ENCODE peak calls at places on chromosomes 5 and 9, in five cellular contexts. One of them, this sample, is unnamed.

GRCh38 chr5:170357853-170358497 is 31.2 kb downstream of the KCNMB1 start:
- DNase-seq in A549: no peak
- DNase-seq in heart left ventricle: peak
- DNase-seq in NB4: peak
- DNase-seq in adrenal gland: peak
- DNase-seq in this sample: peak

GRCh38 chr5:15703901-15704300 is 203.9 kb downstream of the FBXL7 start:
- DNase-seq in A549: no peak
- DNase-seq in heart left ventricle: no peak
- DNase-seq in NB4: no peak
- DNase-seq in adrenal gland: no peak
- DNase-seq in this sample: no peak

GRCh38 chr9:38068616-38068865 is 486 bp downstream of the SHB start:
- DNase-seq in A549: no peak
- DNase-seq in heart left ventricle: no peak
- DNase-seq in NB4: peak
- DNase-seq in adrenal gland: peak
- DNase-seq in this sample: no peak

GRCh38 chr9:87492642-87493041 is 5.0 kb upstream of the DAPK1 start:
- DNase-seq in A549: no peak
- DNase-seq in heart left ventricle: no peak
- DNase-seq in NB4: no peak
- DNase-seq in adrenal gland: no peak
- DNase-seq in this sample: no peak

GRCh38 chr5:103031607-103032006 is 88.3 kb downstream of the GIN1 start:
- DNase-seq in A549: peak
- DNase-seq in heart left ventricle: no peak
- DNase-seq in NB4: no peak
- DNase-seq in adrenal gland: no peak
- DNase-seq in this sample: no peak

GRCh38 chr5:27316283-27316675 is 277.9 kb upstream of the CDH9 start:
- DNase-seq in A549: no peak
- DNase-seq in heart left ventricle: no peak
- DNase-seq in NB4: no peak
- DNase-seq in adrenal gland: no peak
- DNase-seq in this sample: no peak

GRCh38 chr5:33905381-33905780 is 13.6 kb upstream of the ADAMTS12 start:
- DNase-seq in A549: no peak
- DNase-seq in heart left ventricle: no peak
- DNase-seq in NB4: no peak
- DNase-seq in adrenal gland: no peak
- DNase-seq in this sample: no peak

GRCh38 chr5:84693256-84693655 is 308.6 kb upstream of the EDIL3 start:
- DNase-seq in A549: no peak
- DNase-seq in heart left ventricle: no peak
- DNase-seq in NB4: no peak
- DNase-seq in adrenal gland: no peak
- DNase-seq in this sample: no peak

GRCh38 chr9:128163027-128163515 is 3.0 kb downstream of the BBLN start:
- DNase-seq in A549: no peak
- DNase-seq in heart left ventricle: no peak
- DNase-seq in NB4: no peak
- DNase-seq in adrenal gland: peak
- DNase-seq in this sample: no peak

GRCh38 chr9:35529156-35529823 is 39.4 kb downstream of the RUSC2 start:
- DNase-seq in A549: no peak
- DNase-seq in heart left ventricle: no peak
- DNase-seq in NB4: no peak
- DNase-seq in adrenal gland: no peak
- DNase-seq in this sample: no peak

GRCh38 chr5:60929024-60929423 is 15.8 kb downstream of the ERCC8 start:
- DNase-seq in A549: no peak
- DNase-seq in heart left ventricle: no peak
- DNase-seq in NB4: no peak
- DNase-seq in adrenal gland: no peak
- DNase-seq in this sample: no peak

GRCh38 chr5:89686081-89686765 is 723.3 kb downstream of the CETN3 start:
- DNase-seq in A549: no peak
- DNase-seq in heart left ventricle: no peak
- DNase-seq in NB4: no peak
- DNase-seq in adrenal gland: no peak
- DNase-seq in this sample: no peak

GRCh38 chr9:124852829-124853531 is at the start of gene WDR38:
- DNase-seq in A549: peak
- DNase-seq in heart left ventricle: peak
- DNase-seq in NB4: peak
- DNase-seq in adrenal gland: peak
- DNase-seq in this sample: peak

GRCh38 chr5:9546973-9547947 is 1.4 kb upstream of the SEMA5A start:
- DNase-seq in A549: no peak
- DNase-seq in heart left ventricle: peak
- DNase-seq in NB4: no peak
- DNase-seq in adrenal gland: peak
- DNase-seq in this sample: no peak

GRCh38 chr9:121865884-121866283 is 214.4 kb downstream of the DAB2IP start:
- DNase-seq in A549: no peak
- DNase-seq in heart left ventricle: no peak
- DNase-seq in NB4: no peak
- DNase-seq in adrenal gland: no peak
- DNase-seq in this sample: no peak

GRCh38 chr9:123943671-123944070 is 13.7 kb upstream of the DENND1A start:
- DNase-seq in A549: no peak
- DNase-seq in heart left ventricle: no peak
- DNase-seq in NB4: no peak
- DNase-seq in adrenal gland: no peak
- DNase-seq in this sample: no peak

GRCh38 chr9:126546036-126546435 is 67.7 kb upstream of the LMX1B start:
- DNase-seq in A549: no peak
- DNase-seq in heart left ventricle: no peak
- DNase-seq in NB4: no peak
- DNase-seq in adrenal gland: no peak
- DNase-seq in this sample: no peak

GRCh38 chr5:55600086-55600485 is 65.3 kb upstream of the PLPP1 start:
- DNase-seq in A549: no peak
- DNase-seq in heart left ventricle: no peak
- DNase-seq in NB4: no peak
- DNase-seq in adrenal gland: no peak
- DNase-seq in this sample: no peak

GRCh38 chr9:134724231-134724911 is 82.8 kb downstream of the COL5A1 start:
- DNase-seq in A549: no peak
- DNase-seq in heart left ventricle: peak
- DNase-seq in NB4: no peak
- DNase-seq in adrenal gland: no peak
- DNase-seq in this sample: no peak

GRCh38 chr5:147901555-147901954 is 4.8 kb downstream of the C5orf46 start:
- DNase-seq in A549: no peak
- DNase-seq in heart left ventricle: no peak
- DNase-seq in NB4: no peak
- DNase-seq in adrenal gland: no peak
- DNase-seq in this sample: no peak

GRCh38 chr5:176536132-176536901 is 885 bp downstream of the RNF44 start:
- DNase-seq in A549: peak
- DNase-seq in heart left ventricle: peak
- DNase-seq in NB4: peak
- DNase-seq in adrenal gland: peak
- DNase-seq in this sample: peak

GRCh38 chr5:41600738-41601137 is 90.3 kb upstream of the PLCXD3 start:
- DNase-seq in A549: no peak
- DNase-seq in heart left ventricle: no peak
- DNase-seq in NB4: no peak
- DNase-seq in adrenal gland: no peak
- DNase-seq in this sample: no peak

DNA sequence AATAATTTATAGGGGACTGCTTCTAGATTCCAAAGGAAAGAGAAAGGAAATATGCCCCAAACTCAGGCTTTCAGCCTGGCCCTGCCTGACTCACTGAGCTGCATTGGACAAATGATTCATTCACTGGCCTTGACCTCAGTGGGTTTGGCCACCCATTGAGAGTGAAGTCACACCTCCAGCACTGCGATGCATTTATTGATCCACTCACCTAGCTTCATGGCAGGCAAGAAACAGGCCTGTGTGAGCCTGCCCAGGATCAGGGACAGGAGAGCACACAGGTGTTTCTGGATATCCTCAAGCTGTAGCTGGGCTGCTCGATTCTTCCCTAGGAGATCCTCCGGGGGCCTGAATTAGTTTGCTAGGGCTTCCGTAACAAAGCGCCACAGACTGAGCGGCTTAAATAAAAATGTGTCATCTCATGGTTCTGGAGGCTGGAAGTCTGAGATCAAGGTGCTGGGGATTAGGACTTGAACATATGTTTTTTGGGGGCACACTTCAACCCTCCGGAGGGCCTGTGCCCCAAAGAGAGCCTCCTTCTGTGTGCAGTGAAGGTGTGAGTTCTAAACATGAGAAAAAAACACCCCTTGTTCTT is 7.3 kb upstream of the DUSP1 start:
- DNase-seq in A549: no peak
- DNase-seq in heart left ventricle: no peak
- DNase-seq in NB4: no peak
- DNase-seq in adrenal gland: peak
- DNase-seq in this sample: peak
- TF ChIP-seq POLR2A in A549: no peak
- TF ChIP-seq POLR2A in heart left ventricle: no peak
- TF ChIP-seq POLR2A in NB4: no peak
- TF ChIP-seq POLR2A in adrenal gland: no peak
- TF ChIP-seq POLR2A in this sample: no peak

GRCh38 chr9:133140174-133140505 is 19.1 kb upstream of the RALGDS start:
- DNase-seq in A549: no peak
- DNase-seq in heart left ventricle: no peak
- DNase-seq in NB4: no peak
- DNase-seq in adrenal gland: no peak
- DNase-seq in this sample: no peak

GRCh38 chr9:133142657-133143592 is 20.8 kb downstream of the GBGT1 start:
- DNase-seq in A549: no peak
- DNase-seq in heart left ventricle: no peak
- DNase-seq in NB4: no peak
- DNase-seq in adrenal gland: peak
- DNase-seq in this sample: no peak

GRCh38 chr9:133140606-133141005 is 19.6 kb upstream of the RALGDS start:
- DNase-seq in A549: no peak
- DNase-seq in heart left ventricle: no peak
- DNase-seq in NB4: no peak
- DNase-seq in adrenal gland: no peak
- DNase-seq in this sample: no peak

GRCh38 chr9:133143639-133144141 is 20.0 kb downstream of the GBGT1 start:
- DNase-seq in A549: no peak
- DNase-seq in heart left ventricle: no peak
- DNase-seq in NB4: no peak
- DNase-seq in adrenal gland: no peak
- DNase-seq in this sample: no peak

GRCh38 chr9:133141833-133142594 is 21.0 kb upstream of the RALGDS start:
- DNase-seq in A549: no peak
- DNase-seq in heart left ventricle: no peak
- DNase-seq in NB4: no peak
- DNase-seq in adrenal gland: peak
- DNase-seq in this sample: no peak
- TF ChIP-seq POLR2A in A549: no peak
- TF ChIP-seq POLR2A in heart left ventricle: no peak
- TF ChIP-seq POLR2A in NB4: no peak
- TF ChIP-seq POLR2A in adrenal gland: no peak
- TF ChIP-seq POLR2A in this sample: no peak

GRCh38 chr5:150156033-150156381 is 362 bp upstream of the PDGFRB start:
- DNase-seq in A549: no peak
- DNase-seq in heart left ventricle: no peak
- DNase-seq in NB4: no peak
- DNase-seq in adrenal gland: no peak
- DNase-seq in this sample: no peak

GRCh38 chr5:150158170-150158949 is 2.7 kb upstream of the PDGFRB start:
- DNase-seq in A549: no peak
- DNase-seq in heart left ventricle: peak
- DNase-seq in NB4: peak
- DNase-seq in adrenal gland: no peak
- DNase-seq in this sample: no peak

GRCh38 chr5:150154618-150155134 is 969 bp downstream of the PDGFRB start:
- DNase-seq in A549: no peak
- DNase-seq in heart left ventricle: no peak
- DNase-seq in NB4: no peak
- DNase-seq in adrenal gland: no peak
- DNase-seq in this sample: no peak

GRCh38 chr5:150155258-150156032 is at the start of gene PDGFRB:
- DNase-seq in A549: no peak
- DNase-seq in heart left ventricle: peak
- DNase-seq in NB4: no peak
- DNase-seq in adrenal gland: peak
- DNase-seq in this sample: peak

GRCh38 chr5:150156540-150156939 is 895 bp upstream of the PDGFRB start:
- DNase-seq in A549: no peak
- DNase-seq in heart left ventricle: no peak
- DNase-seq in NB4: no peak
- DNase-seq in adrenal gland: no peak
- DNase-seq in this sample: no peak
- TF ChIP-seq POLR2A in A549: no peak
- TF ChIP-seq POLR2A in heart left ventricle: no peak
- TF ChIP-seq POLR2A in NB4: no peak
- TF ChIP-seq POLR2A in adrenal gland: no peak
- TF ChIP-seq POLR2A in this sample: no peak

GRCh38 chr9:137307255-137308101 is 5.4 kb upstream of the NRARP start:
- DNase-seq in A549: no peak
- DNase-seq in heart left ventricle: no peak
- DNase-seq in NB4: peak
- DNase-seq in adrenal gland: peak
- DNase-seq in this sample: no peak
- TF ChIP-seq POLR2A in A549: no peak
- TF ChIP-seq POLR2A in heart left ventricle: no peak
- TF ChIP-seq POLR2A in NB4: no peak
- TF ChIP-seq POLR2A in adrenal gland: no peak
- TF ChIP-seq POLR2A in this sample: no peak

DNA sequence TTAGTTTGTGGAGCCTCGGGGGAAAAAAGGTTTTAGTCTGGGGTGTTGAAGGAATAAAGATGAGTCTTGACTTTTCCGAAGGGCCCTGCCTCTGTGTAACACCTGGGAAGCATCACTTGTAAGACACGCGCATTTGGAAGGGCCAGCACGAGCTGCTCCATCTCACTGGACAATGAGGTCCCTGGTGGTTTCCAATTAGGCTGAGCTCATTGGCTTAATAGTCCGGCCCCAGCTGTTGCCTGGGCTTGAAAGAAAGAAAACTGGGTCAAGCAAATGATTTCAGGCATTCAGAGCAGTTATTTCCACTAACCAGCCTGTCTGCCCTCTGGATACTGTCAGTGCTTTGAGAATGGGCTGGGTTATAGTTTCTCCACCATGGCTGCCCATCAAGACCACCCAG is 64.5 kb downstream of the NSUN2 start:
- DNase-seq in A549: no peak
- DNase-seq in heart left ventricle: peak
- DNase-seq in NB4: no peak
- DNase-seq in adrenal gland: no peak
- DNase-seq in this sample: no peak
- TF ChIP-seq POLR2A in A549: no peak
- TF ChIP-seq POLR2A in heart left ventricle: no peak
- TF ChIP-seq POLR2A in NB4: no peak
- TF ChIP-seq POLR2A in adrenal gland: no peak
- TF ChIP-seq POLR2A in this sample: no peak

This sample was measured in gastrocnemius medialis.